ENCODE peak calls at places on chromosome 20, in eight cellular contexts. T is stimulated activated effector memory CD8-positive, alpha-beta T cell treated with anti-CD3 and anti-CD28 coated beads, Interleukin-12 subunit alpha, Interleukin-12 subunit beta, amount 100 ng/mL, for 72 hours; K is aorta; S is WTC11; O is left cardiac atrium; A is activated CD8-positive, alpha-beta memory T cell treated with anti-CD3 and anti-CD28 coated beads, Interleukin-2, amount 10 ng/mL, durations not matched to agents 7 days and 5 days; M is A549; W is activated CD4-positive, CD25-positive, alpha-beta regulatory T cell treated with anti-CD3 and anti-CD28 coated beads, Interleukin-2, amount 50 U/mL, for 24 hours. U is an unnamed sample.

GRCh38 chr20:47561175-47561574 is 59.5 kb downstream of the NCOA3 start:
- ATAC-seq in T (no peak), A (no peak), S (no peak), K (peak; percentile 68), O (peak; percentile 20), W (no peak), M (no peak), U (peak; percentile 71)

GRCh38 chr20:389220-389619 is 8.7 kb downstream of the TRIB3 start:
- ATAC-seq in S (no peak), O (no peak), T (no peak), K (no peak), W (no peak), A (no peak), M (no peak), U (no peak)

GRCh38 chr20:31987744-31988143 is 19.8 kb downstream of the XKR7 start:
- ATAC-seq in S (peak; percentile 22), A (no peak), K (no peak), M (peak; percentile 76), W (no peak), T (peak; percentile 43), O (no peak), U (no peak)

GRCh38 chr20:48822879-48823385 is 4.9 kb downstream of the PREX1 start:
- ATAC-seq in A (no peak), O (no peak), K (no peak), T (no peak), M (no peak), S (no peak), W (no peak), U (no peak)

GRCh38 chr20:25336561-25337422 is 53.8 kb downstream of the ABHD12 start:
- ATAC-seq in A (no peak), K (no peak), T (no peak), O (peak; percentile 32), M (peak; percentile 94), W (no peak), S (peak; percentile 87), U (no peak)

GRCh38 chr20:20466341-20466879 is 98.5 kb downstream of the INSM1 start:
- ATAC-seq in S (no peak), K (no peak), T (peak; percentile 95), M (no peak), A (peak; percentile 67), O (peak; percentile 85), W (peak; percentile 43), U (no peak)

GRCh38 chr20:25319241-25320034 is 71.2 kb downstream of the ABHD12 start:
- ATAC-seq in K (no peak), S (no peak), T (no peak), O (peak; percentile 8), A (no peak), W (no peak), M (no peak), U (no peak)

GRCh38 chr20:47927385-47927851 is 142.1 kb upstream of the SULF2 start:
- ATAC-seq in W (no peak), S (no peak), A (no peak), T (no peak), M (no peak), K (no peak), O (no peak), U (peak; percentile 75)

GRCh38 chr20:17935761-17936160 is 32.8 kb downstream of the SNX5 start:
- ATAC-seq in W (no peak), O (no peak), K (no peak), M (no peak), T (no peak), A (no peak), S (no peak), U (no peak)

GRCh38 chr20:38209054-38209675 is 44.1 kb upstream of the TGM2 start:
- ATAC-seq in W (no peak), M (no peak), O (peak; percentile 85), K (peak; percentile 59), A (no peak), T (no peak), S (no peak), U (no peak)

GRCh38 chr20:40996326-40996725 is 32.3 kb upstream of the TOP1 start:
- ATAC-seq in T (no peak), K (no peak), O (no peak), S (no peak), M (no peak), A (no peak), W (no peak), U (no peak)

GRCh38 chr20:34290471-34290870 is 12.7 kb downstream of the AHCY start:
- ATAC-seq in T (no peak), K (no peak), A (no peak), W (no peak), S (no peak), M (no peak), O (no peak), U (no peak)

GRCh38 chr20:23135449-23136447 is 49.6 kb upstream of the CD93 start:
- ATAC-seq in M (no peak), A (no peak), W (no peak), T (no peak), K (no peak), S (no peak), O (no peak), U (peak; percentile 32)

GRCh38 chr20:57456116-57456515 is 64.9 kb downstream of the RBM38 start:
- ATAC-seq in S (no peak), K (no peak), A (no peak), M (no peak), W (no peak), T (no peak), O (no peak), U (no peak)

GRCh38 chr20:5719861-5720401 is 30.3 kb upstream of the SHLD1 start:
- ATAC-seq in W (peak; percentile 74), M (peak; percentile 56), K (no peak), A (peak; percentile 77), T (peak; percentile 82), S (no peak), O (peak; percentile 51), U (no peak)

GRCh38 chr20:22977047-22977785 is 57.9 kb upstream of the SSTR4 start:
- ATAC-seq in A (no peak), O (peak; percentile 92), W (no peak), T (no peak), K (no peak), M (no peak), S (no peak), U (peak; percentile 87)

GRCh38 chr20:58432190-58432954 is 43.3 kb downstream of the VAPB start:
- ATAC-seq in S (no peak), T (no peak), W (no peak), O (no peak), A (no peak), K (no peak), M (no peak), U (peak; percentile 96)

GRCh38 chr20:15613530-15613929 is 959.7 kb downstream of the KIF16B start:
- ATAC-seq in W (no peak), A (no peak), T (no peak), S (no peak), K (no peak), M (no peak), O (peak; percentile 88), U (no peak)

GRCh38 chr20:38268115-38268514 is 7.6 kb upstream of the KIAA1755 start:
- ATAC-seq in W (no peak), K (no peak), A (no peak), O (no peak), S (no peak), M (no peak), T (no peak), U (no peak)

GRCh38 chr20:49615401-49616153 is 47.6 kb upstream of the PTGIS start:
- ATAC-seq in O (peak; percentile 88), T (no peak), S (no peak), W (no peak), A (no peak), M (peak; percentile 65), K (peak; percentile 70), U (no peak)

GRCh38 chr20:50399003-50399916 is 110.9 kb upstream of the PTPN1 start:
- ATAC-seq in W (no peak), S (no peak), M (peak; percentile 40), T (no peak), A (no peak), K (peak; percentile 75), O (peak; percentile 65), U (peak; percentile 73)

GRCh38 chr20:31945790-31946189 is 6.1 kb downstream of the PDRG1 start:
- ATAC-seq in O (no peak), W (no peak), S (no peak), K (no peak), A (no peak), M (no peak), T (no peak), U (no peak)

GRCh38 chr20:8504030-8504429 is 372.0 kb downstream of the PLCB1 start:
- ATAC-seq in O (no peak), T (no peak), W (no peak), M (no peak), S (no peak), K (no peak), A (no peak), U (no peak)

GRCh38 chr20:10492065-10492464 is 57.0 kb downstream of the SLX4IP start:
- ATAC-seq in S (no peak), T (no peak), W (no peak), A (no peak), M (peak; percentile 54), K (no peak), O (peak; percentile 79), U (peak; percentile 39)

GRCh38 chr20:50341880-50342637 is 151.4 kb downstream of the CEBPB start:
- ATAC-seq in A (no peak), O (no peak), M (no peak), T (no peak), W (no peak), S (no peak), K (no peak), U (no peak)

GRCh38 chr20:21622097-21622496 is 83.4 kb upstream of the PAX1 start:
- ATAC-seq in S (no peak), W (no peak), A (no peak), M (no peak), T (no peak), K (no peak), O (no peak), U (no peak)

GRCh38 chr20:33291416-33291815 is 8.4 kb downstream of the BPIFB1 start:
- ATAC-seq in W (no peak), A (no peak), M (no peak), O (no peak), S (no peak), K (no peak), T (no peak), U (no peak)

GRCh38 chr20:56467969-56468316 is 484 bp upstream of the RTF2 start:
- ATAC-seq in K (no peak), O (no peak), W (no peak), T (peak; percentile 42), M (peak; percentile 41), S (no peak), A (no peak), U (peak; percentile 33)

GRCh38 chr20:45355209-45355608 is 7.0 kb upstream of the SDC4 start:
- ATAC-seq in A (peak; percentile 89), K (no peak), W (peak; percentile 76), O (no peak), M (no peak), T (peak; percentile 85), S (no peak), U (no peak)

GRCh38 chr20:11686900-11687543 is 230.7 kb upstream of the BTBD3 start:
- ATAC-seq in T (no peak), K (no peak), W (no peak), S (peak; percentile 88), M (peak; percentile 60), A (no peak), O (peak; percentile 78), U (no peak)

GRCh38 chr20:46791722-46792416 is 82.4 kb downstream of the SLC2A10 start:
- ATAC-seq in M (no peak), A (no peak), K (no peak), O (no peak), W (no peak), T (no peak), S (peak; percentile 60), U (no peak)

GRCh38 chr20:34717230-34718095 is 13.3 kb downstream of the TP53INP2 start:
- ATAC-seq in W (no peak), A (no peak), M (no peak), T (no peak), S (no peak), K (no peak), O (no peak), U (no peak)

U was measured in gastroesophageal sphincter.